ENCODE peak calls at places on chromosomes 4 and X, in nine cellular contexts. L, X, W, I, Y, H, T, R and B are unnamed samples.

GRCh38 chr4:126768338-126768737 is 864.4 kb upstream of the INTU start:
- DNase-seq in L (no peak), X (no peak), W (no peak), I (no peak), Y (no peak), H (no peak), T (no peak), R (no peak), B (no peak)

GRCh38 chr4:173170210-173170778 is 1.7 kb downstream of the GALNT7 start:
- DNase-seq in L (no peak), X (no peak), W (no peak), I (peak; percentile 19), Y (no peak), H (no peak), T (no peak), R (peak; percentile 37), B (no peak)

GRCh38 chr4:2007804-2008670 is 737 bp downstream of the NELFA start:
- DNase-seq in L (peak; percentile 53), X (no peak), W (no peak), I (peak; percentile 21), Y (no peak), H (no peak), T (no peak), R (no peak), B (no peak)

GRCh38 chr4:38818441-38818976 is 13.9 kb upstream of the TLR1 start:
- DNase-seq in L (no peak), X (no peak), W (no peak), I (no peak), Y (no peak), H (no peak), T (no peak), R (peak; percentile 4), B (no peak)

GRCh38 chr4:147110968-147111367 is 165.3 kb upstream of the TTC29 start:
- DNase-seq in L (no peak), X (no peak), W (no peak), I (peak; percentile 18), Y (no peak), H (no peak), T (no peak), R (no peak), B (no peak)

GRCh38 chr4:90190510-90190909 is 63.3 kb downstream of the CCSER1 start:
- DNase-seq in L (no peak), X (no peak), W (no peak), I (no peak), Y (no peak), H (no peak), T (no peak), R (peak; percentile 66), B (no peak)

GRCh38 chr4:38313999-38314561 is 349.9 kb upstream of the KLF3 start:
- DNase-seq in L (no peak), X (no peak), W (no peak), I (peak; percentile 87), Y (no peak), H (no peak), T (no peak), R (no peak), B (no peak)

GRCh38 chr4:22091351-22091731 is 142.8 kb upstream of the KCNIP4 start:
- DNase-seq in L (no peak), X (no peak), W (no peak), I (no peak), Y (no peak), H (no peak), T (no peak), R (no peak), B (no peak)

GRCh38 chr4:1731180-1731579 is 9.9 kb downstream of the TACC3 start:
- DNase-seq in L (no peak), X (no peak), W (no peak), I (peak; percentile 19), Y (no peak), H (no peak), T (no peak), R (no peak), B (no peak)

GRCh38 chr4:107130157-107130556 is 94.0 kb upstream of the DKK2 start:
- DNase-seq in L (no peak), X (no peak), W (no peak), I (peak; percentile 24), Y (no peak), H (no peak), T (no peak), R (no peak), B (no peak)

GRCh38 chrX:3962511-3963350 is 249.3 kb upstream of the PRKX start:
- DNase-seq in L (no peak), X (peak; percentile 7), W (peak; percentile 78), I (peak; percentile 22), Y (no peak), H (no peak), T (no peak), R (peak; percentile 27), B (no peak)

GRCh38 chrX:38260231-38260630 is 39.6 kb upstream of the SRPX start:
- DNase-seq in L (no peak), X (peak; percentile 68), W (peak; percentile 4), I (peak; percentile 40), Y (no peak), H (no peak), T (no peak), R (no peak), B (no peak)